ENCODE peak calls at places on chromosomes 3 and 15, in seven cellular contexts. H, Q, Y, O, F, N and T are unnamed samples.

GRCh38 chr3:169232863-169233262 is 430.6 kb downstream of the MECOM start:
- DNase-seq in H (no peak), Q (peak; percentile 0), Y (no peak), O (peak; percentile 23), F (no peak), N (no peak), T (peak; percentile 68)

GRCh38 chr3:149553781-149554451 is 79.4 kb downstream of the TM4SF4 start:
- DNase-seq in H (peak; percentile 49), Q (no peak), Y (no peak), O (peak; percentile 90), F (peak; percentile 97), N (peak; percentile 7), T (peak; percentile 92)

GRCh38 chr3:45414823-45415222 is 26.4 kb downstream of the LARS2 start:
- DNase-seq in H (no peak), Q (no peak), Y (no peak), O (no peak), F (no peak), N (no peak), T (no peak)

GRCh38 chr3:31516757-31517156 is 16.0 kb upstream of the STT3B start:
- DNase-seq in H (no peak), Q (no peak), Y (no peak), O (no peak), F (no peak), N (no peak), T (no peak)

GRCh38 chr3:69009559-69010410 is 3.7 kb downstream of the EOGT start:
- DNase-seq in H (no peak), Q (no peak), Y (no peak), O (peak; percentile 38), F (no peak), N (no peak), T (no peak)

GRCh38 chr15:70095387-70096214 is 2.1 kb downstream of the TLE3 start:
- DNase-seq in H (peak; percentile 55), Q (no peak), Y (peak; percentile 16), O (peak; percentile 14), F (no peak), N (no peak), T (peak; percentile 23)

GRCh38 chr15:53216036-53216435 is 425.9 kb upstream of the ONECUT1 start:
- DNase-seq in H (no peak), Q (no peak), Y (no peak), O (no peak), F (peak; percentile 68), N (no peak), T (no peak)

GRCh38 chr3:65856907-65857306 is 181.8 kb downstream of the MAGI1 start:
- DNase-seq in H (no peak), Q (no peak), Y (no peak), O (no peak), F (no peak), N (no peak), T (no peak)

GRCh38 chr3:134978658-134979057 is 183.6 kb downstream of the EPHB1 start:
- DNase-seq in H (no peak), Q (no peak), Y (no peak), O (no peak), F (no peak), N (no peak), T (no peak)

GRCh38 chr3:184300377-184300717 is 1.3 kb downstream of the PSMD2 start:
- DNase-seq in H (no peak), Q (no peak), Y (no peak), O (peak; percentile 49), F (no peak), N (no peak), T (no peak)

GRCh38 chr3:100256724-100257123 is 4.1 kb upstream of the TBC1D23 start:
- DNase-seq in H (no peak), Q (no peak), Y (no peak), O (no peak), F (no peak), N (no peak), T (no peak)

GRCh38 chr15:59611277-59612260 is at the start of gene GCNT3:
- DNase-seq in H (no peak), Q (peak; percentile 5), Y (no peak), O (peak; percentile 18), F (peak; percentile 33), N (no peak), T (no peak)

GRCh38 chr15:76342382-76343201 is 6.0 kb downstream of the ISL2 start:
- DNase-seq in H (no peak), Q (no peak), Y (no peak), O (no peak), F (no peak), N (no peak), T (no peak)

GRCh38 chr15:58369261-58369699 is 62.5 kb upstream of the LIPC start:
- DNase-seq in H (no peak), Q (no peak), Y (no peak), O (peak; percentile 89), F (no peak), N (no peak), T (peak; percentile 87)

GRCh38 chr15:48993411-48993810 is 29.7 kb upstream of the SHC4 start:
- DNase-seq in H (no peak), Q (no peak), Y (no peak), O (no peak), F (no peak), N (no peak), T (no peak)

GRCh38 chr15:85024509-85025336 is 43.1 kb downstream of the PDE8A start:
- DNase-seq in H (no peak), Q (peak; percentile 25), Y (no peak), O (peak; percentile 73), F (no peak), N (no peak), T (peak; percentile 64)

GRCh38 chr3:134090031-134090430 is 60.3 kb upstream of the SLCO2A1 start:
- DNase-seq in H (no peak), Q (no peak), Y (no peak), O (peak; percentile 71), F (no peak), N (no peak), T (no peak)

GRCh38 chr3:40179016-40179415 is 130.5 kb upstream of the EIF1B start:
- DNase-seq in H (peak; percentile 79), Q (peak; percentile 71), Y (peak; percentile 22), O (peak; percentile 67), F (peak; percentile 87), N (peak; percentile 8), T (peak; percentile 77)